ENCODE peak calls at places on chromosomes 1 and 21, in four cellular contexts. C, S, E and U are unnamed samples.

GRCh38 chr1:101407505-101408211 is 170.8 kb downstream of the S1PR1 start:
- DNase-seq in S (no peak), E (peak), C (no peak), U (peak)

GRCh38 chr1:205493241-205494085 is 11.0 kb upstream of the CDK18 start:
- DNase-seq in C (no peak), E (no peak), S (peak), U (no peak)

GRCh38 chr1:39694026-39694425 is 2.8 kb upstream of the HPCAL4 start:
- DNase-seq in S (no peak), E (no peak), C (no peak), U (no peak)

GRCh38 chr1:117512728-117513321 is 93.0 kb upstream of the TENT5C start:
- DNase-seq in C (no peak), S (no peak), E (no peak), U (no peak)

GRCh38 chr1:9680091-9680490 is 28.6 kb downstream of the PIK3CD start:
- DNase-seq in S (no peak), E (no peak), C (no peak), U (no peak)

GRCh38 chr1:173878251-173878650 is 10.1 kb downstream of the ZBTB37 start:
- DNase-seq in E (no peak), C (no peak), S (no peak), U (no peak)

GRCh38 chr1:233238884-233239432 is 56.6 kb downstream of the PCNX2 start:
- DNase-seq in E (no peak), C (no peak), S (no peak), U (no peak)

GRCh38 chr1:172653015-172653709 is 5.7 kb upstream of the FASLG start:
- DNase-seq in C (no peak), S (no peak), E (no peak), U (no peak)

GRCh38 chr1:65343286-65343685 is 33.9 kb downstream of the DNAJC6 start:
- DNase-seq in E (no peak), C (no peak), S (no peak), U (no peak)

GRCh38 chr1:247376659-247377058 is 39.3 kb upstream of the NLRP3 start:
- DNase-seq in C (no peak), E (no peak), S (no peak), U (no peak)

GRCh38 chr1:27528701-27529637 is 39.0 kb upstream of the WASF2 start:
- DNase-seq in E (no peak), S (peak), C (no peak), U (no peak)

GRCh38 chr1:160597705-160598104 is 18.4 kb upstream of the CD84 start:
- DNase-seq in C (no peak), S (no peak), E (no peak), U (no peak)
- TF ChIP-seq CTCF in C (no peak), S (no peak), E (no peak), U (no peak)

DNA sequence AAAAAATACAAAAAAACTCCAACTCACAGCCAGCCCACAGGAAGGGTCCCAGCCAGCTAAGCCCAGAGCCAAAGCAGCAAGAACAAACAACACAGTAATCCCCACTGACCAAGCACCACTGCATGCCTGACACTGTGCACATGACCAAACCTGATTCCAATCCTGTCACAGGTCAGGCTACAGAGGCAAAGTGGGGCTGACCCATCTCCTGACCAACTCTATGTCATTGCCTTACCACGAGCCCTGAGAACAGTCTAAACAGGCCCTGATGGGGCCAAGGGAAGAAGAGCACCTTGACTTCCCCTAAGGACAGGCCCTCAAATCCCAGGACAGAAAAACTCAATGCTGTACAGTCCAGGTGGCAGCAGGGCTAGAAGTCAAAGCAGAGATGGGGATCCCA is 2.4 kb downstream of the LSS start:
- DNase-seq in S (no peak), C (no peak), E (no peak), U (no peak)
- TF ChIP-seq CTCF in S (no peak), C (no peak), E (no peak), U (no peak)

GRCh38 chr1:156970017-156970416 is 49.6 kb downstream of the LRRC71 start:
- DNase-seq in E (no peak), S (no peak), C (no peak), U (no peak)
- TF ChIP-seq CTCF in E (peak), S (no peak), C (peak), U (no peak)

GRCh38 chr1:54309631-54310366 is 96.4 kb downstream of the SSBP3 start:
- DNase-seq in E (no peak), C (no peak), S (no peak), U (no peak)

GRCh38 chr1:54312874-54313316 is 93.3 kb downstream of the SSBP3 start:
- DNase-seq in C (no peak), S (no peak), E (no peak), U (no peak)

GRCh38 chr1:54307305-54307704 is 98.9 kb downstream of the SSBP3 start:
- DNase-seq in E (no peak), S (no peak), C (no peak), U (no peak)

GRCh38 chr1:54311506-54311905 is 94.7 kb downstream of the SSBP3 start:
- DNase-seq in S (no peak), E (no peak), C (no peak), U (no peak)

DNA sequence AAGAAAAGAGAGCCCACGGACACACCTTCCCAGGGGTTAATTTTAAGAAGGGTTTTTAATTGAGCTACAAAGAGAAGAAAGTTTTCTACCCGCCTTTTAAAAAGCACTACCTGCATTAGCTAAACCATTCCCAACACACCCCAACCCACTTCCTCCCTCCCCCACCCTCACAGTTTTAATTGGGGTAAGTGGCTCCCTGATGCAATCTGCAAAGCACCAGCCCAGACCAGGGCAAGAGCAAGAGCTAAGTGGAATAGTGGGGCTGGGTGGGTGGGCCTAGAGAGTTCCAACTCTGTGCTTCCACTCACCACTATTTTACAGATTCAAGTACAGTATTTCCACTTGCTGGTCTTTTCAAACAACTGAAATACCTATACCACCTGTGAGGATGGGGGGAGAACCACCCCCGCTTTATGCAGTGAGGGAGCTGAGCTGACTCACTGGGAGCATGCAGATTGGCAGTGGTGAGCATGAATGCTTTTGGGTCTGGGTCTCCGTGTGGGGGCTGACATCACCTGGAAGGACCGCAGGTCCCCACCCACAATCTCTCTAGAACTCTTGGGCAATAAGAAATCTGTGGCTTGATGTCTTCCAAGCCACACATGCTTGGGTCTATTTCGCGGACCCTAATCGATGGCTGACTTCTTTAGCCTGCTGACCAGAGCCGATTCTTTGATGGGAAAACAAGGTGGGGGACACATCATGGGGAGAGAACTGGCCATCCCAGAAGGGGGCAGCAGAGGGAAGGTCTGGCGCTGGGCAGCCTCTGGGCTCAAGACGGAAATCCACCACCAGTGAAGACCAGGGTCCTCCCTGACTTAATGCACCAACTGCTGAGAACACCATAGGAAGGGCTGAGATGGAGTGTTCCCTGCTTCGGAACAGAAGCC is 95.5 kb downstream of the SSBP3 start:
- DNase-seq in C (peak), S (no peak), E (peak), U (peak)
- TF ChIP-seq CTCF in C (peak), S (peak), E (peak), U (no peak)

GRCh38 chr1:7704214-7705047 is 66.7 kb upstream of the VAMP3 start:
- DNase-seq in S (peak), C (peak), E (peak), U (peak)

GRCh38 chr1:7705908-7706216 is 65.2 kb upstream of the VAMP3 start:
- DNase-seq in E (no peak), S (no peak), C (no peak), U (no peak)

GRCh38 chr1:7703321-7704213 is 67.5 kb upstream of the VAMP3 start:
- DNase-seq in S (no peak), E (no peak), C (peak), U (no peak)

GRCh38 chr1:7705048-7705907 is 65.8 kb upstream of the VAMP3 start:
- DNase-seq in S (no peak), C (peak), E (no peak), U (no peak)

DNA sequence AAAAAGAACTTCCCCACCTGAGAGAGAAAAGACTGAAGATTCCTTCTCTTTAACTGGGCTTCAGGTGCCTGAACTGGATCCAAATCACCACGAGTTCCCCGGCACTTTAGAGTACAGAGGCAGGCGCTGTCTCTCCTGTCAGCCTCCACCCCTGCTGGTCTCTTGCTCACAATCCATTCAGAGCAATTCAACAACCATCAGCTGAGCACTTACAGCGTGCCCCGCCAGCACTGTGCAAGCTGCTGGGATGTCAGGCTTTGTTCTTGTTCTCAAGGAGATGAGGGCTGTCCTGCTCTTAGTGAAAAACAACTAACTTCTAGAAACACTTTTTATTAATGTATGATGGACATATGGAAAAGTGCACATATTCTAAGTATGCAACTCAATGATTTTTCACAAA is 68.7 kb upstream of the VAMP3 start:
- DNase-seq in S (no peak), C (no peak), E (no peak), U (no peak)
- TF ChIP-seq CTCF in S (no peak), C (no peak), E (no peak), U (no peak)